ENCODE peak calls at places on chromosomes 2 and 18, in four cellular contexts. One of them, this sample, is unnamed.

GRCh38 chr2:130759906-130760753 is 4.8 kb downstream of the AMER3 start:
- DNase-seq in endothelial cell of umbilical vein: no peak
- DNase-seq in body of pancreas: peak; percentile 93
- DNase-seq in transverse colon: no peak
- DNase-seq in this sample: no peak

GRCh38 chr2:105403785-105404698 is 5.2 kb upstream of the FHL2 start:
- DNase-seq in transverse colon: peak; percentile 73
- DNase-seq in endothelial cell of umbilical vein: peak; percentile 86
- DNase-seq in body of pancreas: no peak
- DNase-seq in this sample: peak; percentile 27

GRCh38 chr2:224722777-224723176 is 6.6 kb upstream of the CCDC195 start:
- DNase-seq in body of pancreas: no peak
- DNase-seq in endothelial cell of umbilical vein: no peak
- DNase-seq in transverse colon: no peak
- DNase-seq in this sample: no peak

GRCh38 chr2:18432999-18433398 is 127.5 kb downstream of the RDH14 start:
- DNase-seq in endothelial cell of umbilical vein: no peak
- DNase-seq in transverse colon: no peak
- DNase-seq in body of pancreas: no peak
- DNase-seq in this sample: no peak

GRCh38 chr2:141499123-141499522 is 631.7 kb downstream of the LRP1B start:
- DNase-seq in body of pancreas: no peak
- DNase-seq in endothelial cell of umbilical vein: no peak
- DNase-seq in transverse colon: no peak
- DNase-seq in this sample: no peak

GRCh38 chr2:123179526-123179925 is 845.6 kb upstream of the CNTNAP5 start:
- DNase-seq in transverse colon: no peak
- DNase-seq in endothelial cell of umbilical vein: no peak
- DNase-seq in body of pancreas: no peak
- DNase-seq in this sample: no peak

GRCh38 chr2:27489118-27489497 is 435 bp downstream of the IFT172 start:
- DNase-seq in transverse colon: no peak
- DNase-seq in endothelial cell of umbilical vein: peak; percentile 48
- DNase-seq in body of pancreas: peak; percentile 14
- DNase-seq in this sample: no peak

GRCh38 chr2:111919794-111920608 is 21.6 kb downstream of the MERTK start:
- DNase-seq in body of pancreas: peak; percentile 90
- DNase-seq in transverse colon: peak; percentile 81
- DNase-seq in endothelial cell of umbilical vein: peak; percentile 89
- DNase-seq in this sample: peak; percentile 81

GRCh38 chr18:48554610-48555400 is 16.0 kb downstream of the CTIF start:
- DNase-seq in endothelial cell of umbilical vein: no peak
- DNase-seq in transverse colon: no peak
- DNase-seq in body of pancreas: no peak
- DNase-seq in this sample: no peak

GRCh38 chr18:13530879-13531387 is 195.4 kb downstream of the FAM210A start:
- DNase-seq in body of pancreas: peak; percentile 55
- DNase-seq in transverse colon: peak; percentile 62
- DNase-seq in endothelial cell of umbilical vein: peak; percentile 79
- DNase-seq in this sample: peak; percentile 84

GRCh38 chr18:35005963-35006577 is 35.1 kb upstream of the MAPRE2 start:
- DNase-seq in transverse colon: no peak
- DNase-seq in endothelial cell of umbilical vein: peak; percentile 83
- DNase-seq in body of pancreas: no peak
- DNase-seq in this sample: no peak

GRCh38 chr2:234702731-234703225 is 205.9 kb upstream of the ARL4C start:
- DNase-seq in endothelial cell of umbilical vein: no peak
- DNase-seq in transverse colon: no peak
- DNase-seq in body of pancreas: no peak
- DNase-seq in this sample: no peak

GRCh38 chr18:46899274-46899948 is 17.9 kb downstream of the PIAS2 start:
- DNase-seq in body of pancreas: no peak
- DNase-seq in transverse colon: no peak
- DNase-seq in endothelial cell of umbilical vein: no peak
- DNase-seq in this sample: no peak

GRCh38 chr2:5696351-5696740 is 4.2 kb downstream of the SOX11 start:
- DNase-seq in transverse colon: no peak
- DNase-seq in body of pancreas: no peak
- DNase-seq in endothelial cell of umbilical vein: no peak
- DNase-seq in this sample: no peak

GRCh38 chr2:203688798-203689197 is 17.6 kb upstream of the CD28 start:
- DNase-seq in transverse colon: peak; percentile 23
- DNase-seq in body of pancreas: no peak
- DNase-seq in endothelial cell of umbilical vein: no peak
- DNase-seq in this sample: peak; percentile 49

GRCh38 chr2:113219525-113219888 is 45.7 kb downstream of the PSD4 start:
- DNase-seq in endothelial cell of umbilical vein: no peak
- DNase-seq in body of pancreas: no peak
- DNase-seq in transverse colon: no peak
- DNase-seq in this sample: no peak

DNA sequence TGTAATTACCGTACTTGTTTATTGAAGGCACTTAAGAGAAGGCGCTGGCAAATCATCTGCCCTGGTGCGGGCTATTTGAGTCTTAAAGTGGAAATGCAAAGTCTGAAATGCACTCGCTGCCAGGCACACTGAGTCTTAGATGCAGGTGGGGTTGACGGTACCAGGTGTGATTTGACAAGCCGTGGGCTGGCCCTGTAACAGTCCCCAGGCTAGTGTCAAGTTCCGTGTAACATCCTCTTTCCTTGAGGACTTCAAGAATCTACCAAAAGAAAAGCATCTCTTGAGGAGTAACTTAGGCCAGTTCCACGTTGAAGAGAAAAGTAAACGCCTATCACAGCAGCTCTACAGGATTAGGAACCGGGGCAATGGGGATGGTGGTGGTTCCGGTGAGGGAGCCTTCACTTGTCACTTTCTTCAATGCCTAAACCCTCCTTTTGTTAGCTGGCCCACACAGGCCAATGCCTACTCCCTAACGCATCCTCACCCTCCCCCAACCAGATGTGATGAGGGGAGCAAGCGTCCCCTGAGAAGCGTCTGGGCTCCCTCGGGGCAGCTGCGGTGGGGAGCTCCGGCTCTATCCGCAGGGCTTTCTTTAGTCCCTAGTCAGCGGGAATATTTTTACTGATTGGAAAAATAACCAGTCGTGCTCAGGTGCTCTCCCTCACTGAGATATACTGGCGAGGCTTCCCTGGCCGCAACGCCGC is 1.5 kb upstream of the UGP2 start:
- DNase-seq in endothelial cell of umbilical vein: no peak
- DNase-seq in body of pancreas: peak; percentile 36
- DNase-seq in transverse colon: no peak
- DNase-seq in this sample: no peak
- H3K4me3 ChIP-seq in endothelial cell of umbilical vein: peak overlapping the region; percentile 91
- H3K4me3 ChIP-seq in body of pancreas: peak overlapping the region; percentile 79
- H3K4me3 ChIP-seq in transverse colon: peak overlapping the region; percentile 58
- H3K4me3 ChIP-seq in this sample: peak overlapping the region; percentile 89

DNA sequence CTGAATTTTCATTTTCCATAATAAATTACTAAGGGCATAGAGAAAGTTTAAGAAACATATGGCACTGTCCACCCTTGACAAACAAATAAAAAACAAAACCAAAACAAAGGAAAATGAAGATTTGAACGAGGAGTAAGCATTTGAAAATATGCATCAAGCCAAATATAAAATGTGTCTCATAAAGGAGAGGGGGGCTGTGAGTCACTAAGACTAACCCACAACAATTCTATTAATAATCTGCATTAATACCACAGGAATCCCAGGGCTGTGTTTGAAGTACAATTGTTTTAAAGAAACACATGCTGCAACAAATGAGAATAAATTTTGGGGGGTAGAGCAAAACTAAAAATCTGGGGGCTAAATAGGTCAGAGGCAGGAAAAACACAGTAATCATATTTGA is 53.8 kb upstream of the STK17B start:
- DNase-seq in endothelial cell of umbilical vein: no peak
- DNase-seq in body of pancreas: no peak
- DNase-seq in transverse colon: no peak
- DNase-seq in this sample: no peak
- TF ChIP-seq CTCF in endothelial cell of umbilical vein: no peak
- TF ChIP-seq CTCF in body of pancreas: no peak
- TF ChIP-seq CTCF in transverse colon: no peak
- TF ChIP-seq CTCF in this sample: no peak

GRCh38 chr2:71454221-71455010 is 1.1 kb downstream of the DYSF start:
- DNase-seq in endothelial cell of umbilical vein: no peak
- DNase-seq in body of pancreas: no peak
- DNase-seq in transverse colon: no peak
- DNase-seq in this sample: no peak
- TF ChIP-seq POLR2A in endothelial cell of umbilical vein: no peak
- TF ChIP-seq POLR2A in body of pancreas: no peak
- TF ChIP-seq POLR2A in transverse colon: no peak
- TF ChIP-seq POLR2A in this sample: no peak

GRCh38 chr18:77052656-77053309 is 79.8 kb downstream of the MBP start:
- DNase-seq in transverse colon: no peak
- DNase-seq in endothelial cell of umbilical vein: no peak
- DNase-seq in body of pancreas: no peak
- DNase-seq in this sample: no peak

GRCh38 chr18:77054606-77055428 is 77.8 kb downstream of the MBP start:
- DNase-seq in body of pancreas: peak; percentile 69
- DNase-seq in endothelial cell of umbilical vein: peak; percentile 88
- DNase-seq in transverse colon: peak; percentile 82
- DNase-seq in this sample: peak; percentile 80

GRCh38 chr18:77052297-77052645 is 80.3 kb downstream of the MBP start:
- DNase-seq in endothelial cell of umbilical vein: no peak
- DNase-seq in body of pancreas: no peak
- DNase-seq in transverse colon: no peak
- DNase-seq in this sample: no peak

GRCh38 chr18:77054288-77054605 is 78.3 kb downstream of the MBP start:
- DNase-seq in transverse colon: no peak
- DNase-seq in body of pancreas: no peak
- DNase-seq in endothelial cell of umbilical vein: no peak
- DNase-seq in this sample: no peak

GRCh38 chr18:77053616-77054287 is 78.8 kb downstream of the MBP start:
- DNase-seq in endothelial cell of umbilical vein: no peak
- DNase-seq in transverse colon: no peak
- DNase-seq in body of pancreas: no peak
- DNase-seq in this sample: no peak
- H3K4me3 ChIP-seq in endothelial cell of umbilical vein: no peak overlapping the region
- H3K4me3 ChIP-seq in transverse colon: no peak overlapping the region
- H3K4me3 ChIP-seq in body of pancreas: no peak overlapping the region
- H3K4me3 ChIP-seq in this sample: no peak overlapping the region

GRCh38 chr2:237865623-237866041 is 6.2 kb downstream of the RAMP1 start:
- DNase-seq in endothelial cell of umbilical vein: no peak
- DNase-seq in transverse colon: no peak
- DNase-seq in body of pancreas: no peak
- DNase-seq in this sample: no peak
- TF ChIP-seq CTCF in endothelial cell of umbilical vein: no peak
- TF ChIP-seq CTCF in transverse colon: no peak
- TF ChIP-seq CTCF in body of pancreas: no peak
- TF ChIP-seq CTCF in this sample: no peak

DNA sequence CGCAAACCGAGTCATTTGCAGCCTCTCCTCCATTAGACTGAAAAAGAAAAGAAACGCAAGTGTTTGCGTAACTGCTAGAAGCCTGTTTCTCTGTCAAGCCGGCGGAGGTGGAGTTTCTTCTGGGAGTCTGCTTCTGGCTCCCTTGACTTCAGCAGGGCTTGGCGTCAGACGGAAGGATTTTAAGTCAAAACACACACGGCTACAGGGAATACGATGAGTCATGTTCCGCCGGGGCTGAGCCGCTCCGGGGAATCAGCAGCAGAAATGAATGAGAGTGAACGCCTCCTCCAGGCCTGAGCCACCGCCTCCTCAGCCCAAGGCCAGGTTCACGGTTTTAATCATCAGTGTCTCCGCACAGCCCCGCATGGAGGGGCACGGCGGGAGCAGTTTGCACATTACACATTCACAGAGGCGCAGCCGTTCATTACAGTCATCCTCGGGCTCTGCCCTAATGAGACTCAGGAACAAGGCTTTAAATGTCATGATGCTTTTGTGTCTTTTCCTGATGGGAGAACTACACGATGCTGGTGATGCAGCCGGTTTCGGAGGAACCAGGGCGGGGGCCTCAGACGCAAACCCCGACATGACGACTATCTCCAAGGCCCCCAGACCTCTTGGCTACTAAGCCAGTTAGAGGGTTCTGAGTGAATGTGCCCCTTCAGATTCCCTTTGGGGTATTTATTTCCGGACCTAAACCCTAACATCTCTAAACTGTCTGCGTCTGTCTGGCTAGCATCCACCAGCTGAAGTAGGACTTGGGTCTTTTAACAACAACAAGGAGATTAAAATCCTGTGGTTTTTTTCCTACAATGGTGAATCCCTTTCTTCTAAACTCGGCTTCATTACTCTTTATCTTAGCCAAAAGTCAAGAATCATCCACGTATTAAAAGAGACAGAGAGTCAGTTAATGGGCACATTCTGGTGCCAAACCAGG is 11.1 kb upstream of the SCG2 start:
- DNase-seq in endothelial cell of umbilical vein: peak; percentile 94
- DNase-seq in body of pancreas: peak; percentile 75
- DNase-seq in transverse colon: peak; percentile 54
- DNase-seq in this sample: peak; percentile 87
- TF ChIP-seq POLR2A in endothelial cell of umbilical vein: no peak
- TF ChIP-seq POLR2A in body of pancreas: peak; percentile 35
- TF ChIP-seq POLR2A in transverse colon: no peak
- TF ChIP-seq POLR2A in this sample: peak; percentile 28

GRCh38 chr18:32317651-32318050 is 127.8 kb downstream of the MEP1B start:
- DNase-seq in transverse colon: no peak
- DNase-seq in endothelial cell of umbilical vein: no peak
- DNase-seq in body of pancreas: no peak
- DNase-seq in this sample: no peak
- H3K4me3 ChIP-seq in transverse colon: no peak overlapping the region
- H3K4me3 ChIP-seq in endothelial cell of umbilical vein: no peak overlapping the region
- H3K4me3 ChIP-seq in body of pancreas: no peak overlapping the region
- H3K4me3 ChIP-seq in this sample: no peak overlapping the region

GRCh38 chr2:212145111-212145510 is 393.5 kb downstream of the ERBB4 start:
- DNase-seq in transverse colon: no peak
- DNase-seq in endothelial cell of umbilical vein: no peak
- DNase-seq in body of pancreas: no peak
- DNase-seq in this sample: no peak

GRCh38 chr2:212142616-212143015 is 396.0 kb downstream of the ERBB4 start:
- DNase-seq in body of pancreas: no peak
- DNase-seq in endothelial cell of umbilical vein: no peak
- DNase-seq in transverse colon: no peak
- DNase-seq in this sample: no peak

GRCh38 chr2:212153923-212154322 is 384.7 kb downstream of the ERBB4 start:
- DNase-seq in transverse colon: no peak
- DNase-seq in endothelial cell of umbilical vein: no peak
- DNase-seq in body of pancreas: no peak
- DNase-seq in this sample: no peak

DNA sequence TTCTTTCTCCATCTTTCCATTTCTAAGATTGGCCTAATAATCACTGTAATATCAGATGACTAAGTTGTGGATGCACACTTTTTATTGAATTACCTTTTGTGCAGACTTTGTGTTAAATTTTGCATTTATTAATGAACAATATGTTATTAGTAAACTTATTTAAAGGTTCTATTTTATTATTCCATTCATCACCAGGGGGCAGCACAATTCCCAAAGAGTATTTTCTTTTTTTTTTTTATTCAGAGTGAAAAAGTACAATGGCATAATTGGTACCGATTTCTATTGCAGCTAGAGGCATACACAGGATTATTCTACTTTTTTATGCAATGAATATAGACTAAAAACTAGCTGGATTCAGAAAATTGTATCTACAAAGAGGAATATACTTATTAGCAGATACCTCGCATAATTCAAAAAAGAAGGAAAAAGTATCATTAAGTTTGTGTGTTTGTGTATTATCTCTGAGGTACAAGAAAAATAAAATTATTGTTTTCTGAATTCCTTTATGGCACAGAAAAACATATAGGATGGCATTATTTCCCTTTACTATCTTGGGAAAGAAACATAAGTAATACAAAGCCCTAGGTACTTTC is 390.6 kb downstream of the ERBB4 start:
- DNase-seq in transverse colon: no peak
- DNase-seq in endothelial cell of umbilical vein: peak; percentile 39
- DNase-seq in body of pancreas: no peak
- DNase-seq in this sample: no peak
- TF ChIP-seq CTCF in transverse colon: peak; percentile 12
- TF ChIP-seq CTCF in endothelial cell of umbilical vein: peak; percentile 21
- TF ChIP-seq CTCF in body of pancreas: no peak
- TF ChIP-seq CTCF in this sample: peak; percentile 16

GRCh38 chr2:169031202-169031601 is at the start of gene ABCB11:
- DNase-seq in endothelial cell of umbilical vein: no peak
- DNase-seq in body of pancreas: no peak
- DNase-seq in transverse colon: no peak
- DNase-seq in this sample: no peak
- TF ChIP-seq POLR2A in endothelial cell of umbilical vein: no peak
- TF ChIP-seq POLR2A in body of pancreas: no peak
- TF ChIP-seq POLR2A in transverse colon: no peak
- TF ChIP-seq POLR2A in this sample: no peak

This sample was measured in adrenal gland.